ENCODE peak calls at places on chromosomes 13 and 19, in ten cellular contexts. F, P, W, I, O, D, Z, U, L and B are unnamed samples.
A peak's percentile ranks its signal among the peaks of the same experiment; 100 is the strongest.

GRCh38 chr13:100721885-100722512 is 47.4 kb upstream of the TMTC4 start:
- DNase-seq in F (no peak), P (peak; percentile 24), W (peak; percentile 2), I (peak; percentile 37), O (peak; percentile 28), D (peak; percentile 37), Z (no peak), U (no peak), L (peak; percentile 61), B (peak; percentile 53)

GRCh38 chr13:83372786-83373185 is 509.5 kb downstream of the SLITRK1 start:
- DNase-seq in F (no peak), P (no peak), W (no peak), I (no peak), O (no peak), D (no peak), Z (no peak), U (no peak), L (no peak), B (no peak)

GRCh38 chr13:73828811-73829210 is 305.4 kb downstream of the KLF12 start:
- DNase-seq in F (no peak), P (no peak), W (no peak), I (no peak), O (no peak), D (no peak), Z (no peak), U (no peak), L (no peak), B (no peak)

GRCh38 chr19:2478324-2478755 is 2.4 kb downstream of the GADD45B start:
- DNase-seq in F (peak; percentile 83), P (peak; percentile 46), W (no peak), I (no peak), O (peak; percentile 30), D (peak; percentile 57), Z (peak; percentile 89), U (peak; percentile 83), L (peak; percentile 88), B (no peak)

GRCh38 chr13:106311004-106311403 is 224.5 kb downstream of the EFNB2 start:
- DNase-seq in F (no peak), P (no peak), W (no peak), I (no peak), O (no peak), D (no peak), Z (no peak), U (no peak), L (no peak), B (no peak)

GRCh38 chr13:26168276-26168814 is 53.8 kb downstream of the RNF6 start:
- DNase-seq in F (no peak), P (no peak), W (no peak), I (no peak), O (no peak), D (no peak), Z (no peak), U (no peak), L (no peak), B (no peak)

GRCh38 chr19:15437355-15438123 is 12.2 kb downstream of the WIZ start:
- DNase-seq in F (no peak), P (no peak), W (no peak), I (no peak), O (no peak), D (no peak), Z (peak; percentile 64), U (peak; percentile 61), L (no peak), B (no peak)

GRCh38 chr13:97749174-97749573 is 204.3 kb upstream of the IPO5 start:
- DNase-seq in F (no peak), P (no peak), W (no peak), I (peak; percentile 32), O (no peak), D (no peak), Z (no peak), U (no peak), L (no peak), B (peak; percentile 46)

GRCh38 chr19:27861411-27861975 is 1351.5 kb downstream of the UQCRFS1 start:
- DNase-seq in F (no peak), P (no peak), W (no peak), I (no peak), O (no peak), D (no peak), Z (no peak), U (no peak), L (no peak), B (no peak)

GRCh38 chr19:6866646-6867255 is 20.6 kb upstream of the ADGRE1 start:
- DNase-seq in F (no peak), P (no peak), W (no peak), I (no peak), O (no peak), D (no peak), Z (no peak), U (no peak), L (no peak), B (no peak)

GRCh38 chr19:3125900-3126524 is 9.8 kb upstream of the GNA15 start:
- DNase-seq in F (peak; percentile 63), P (peak; percentile 63), W (no peak), I (peak; percentile 60), O (peak; percentile 70), D (peak; percentile 74), Z (no peak), U (no peak), L (peak; percentile 53), B (no peak)

DNA sequence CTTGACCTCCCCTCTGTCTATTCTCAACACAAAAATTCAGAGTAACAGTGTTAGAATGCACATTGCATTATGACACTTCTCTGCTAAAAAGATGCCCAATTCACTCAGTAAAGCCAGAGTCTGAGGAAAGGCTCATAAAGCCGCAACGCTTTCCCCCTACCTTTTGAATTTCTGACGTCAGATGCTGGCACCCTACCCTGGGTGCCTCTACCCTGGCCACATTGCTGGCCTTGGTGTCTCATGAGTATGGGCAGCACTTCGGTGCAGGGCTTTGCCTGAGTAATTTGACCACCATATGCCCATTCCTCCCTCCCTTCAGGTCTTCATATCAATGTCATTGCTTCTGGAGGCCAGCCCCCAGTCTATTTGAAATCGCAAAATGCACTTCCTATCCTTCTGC is 229.3 kb downstream of the MYO16 start:
- DNase-seq in F (no peak), P (no peak), W (no peak), I (no peak), O (no peak), D (no peak), Z (no peak), U (no peak), L (no peak), B (no peak)
- H3K27ac ChIP-seq in F (no peak overlapping the region), P (no peak overlapping the region), W (no peak overlapping the region), I (no peak overlapping the region), O (no peak overlapping the region), D (no peak overlapping the region), Z (no peak overlapping the region), U (no peak overlapping the region), L (no peak overlapping the region), B (no peak overlapping the region)

DNA sequence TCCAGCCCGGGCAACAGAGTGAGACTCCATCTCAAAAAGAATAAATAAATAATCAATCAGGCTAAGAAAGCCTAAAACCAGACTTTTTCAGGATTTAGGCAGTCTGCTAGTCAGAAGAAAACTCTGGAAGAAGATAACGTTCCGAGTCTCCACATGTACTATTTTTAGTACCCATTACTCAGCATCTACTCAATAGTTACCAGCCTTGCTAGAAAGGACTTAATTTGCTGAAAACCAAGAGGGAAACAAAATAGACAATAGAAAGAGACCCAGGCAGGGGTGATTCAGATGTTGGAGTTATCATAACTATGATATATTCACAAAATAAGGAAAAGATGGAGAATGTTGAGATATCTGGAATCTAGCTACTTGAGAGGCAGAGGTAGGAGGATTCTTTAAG is 3.6 kb upstream of the LIN7B start:
- DNase-seq in F (no peak), P (no peak), W (no peak), I (no peak), O (no peak), D (no peak), Z (no peak), U (no peak), L (no peak), B (no peak)
- H3K27ac ChIP-seq in F (no peak overlapping the region), P (no peak overlapping the region), W (peak overlapping the region; percentile 26), I (no peak overlapping the region), O (no peak overlapping the region), D (no peak overlapping the region), Z (no peak overlapping the region), U (no peak overlapping the region), L (no peak overlapping the region), B (peak overlapping the region; percentile 45)

GRCh38 chr19:40263440-40264313 is 21.5 kb downstream of the AKT2 start:
- DNase-seq in F (no peak), P (no peak), W (peak; percentile 45), I (no peak), O (no peak), D (no peak), Z (peak; percentile 39), U (no peak), L (no peak), B (no peak)

GRCh38 chr19:40265055-40265762 is 19.9 kb downstream of the AKT2 start:
- DNase-seq in F (no peak), P (no peak), W (no peak), I (no peak), O (no peak), D (no peak), Z (peak; percentile 57), U (peak; percentile 30), L (no peak), B (no peak)

GRCh38 chr19:40265763-40266099 is 19.4 kb downstream of the AKT2 start:
- DNase-seq in F (no peak), P (no peak), W (no peak), I (no peak), O (no peak), D (no peak), Z (no peak), U (no peak), L (no peak), B (no peak)

GRCh38 chr19:40264314-40265054 is 20.7 kb downstream of the AKT2 start:
- DNase-seq in F (no peak), P (no peak), W (no peak), I (no peak), O (no peak), D (no peak), Z (peak; percentile 47), U (no peak), L (no peak), B (no peak)

GRCh38 chr19:40262422-40262821 is 22.7 kb downstream of the AKT2 start:
- DNase-seq in F (no peak), P (no peak), W (no peak), I (no peak), O (no peak), D (no peak), Z (peak; percentile 19), U (no peak), L (no peak), B (no peak)
- H3K27ac ChIP-seq in F (no peak overlapping the region), P (no peak overlapping the region), W (no peak overlapping the region), I (no peak overlapping the region), O (no peak overlapping the region), D (no peak overlapping the region), Z (no peak overlapping the region), U (no peak overlapping the region), L (no peak overlapping the region), B (no peak overlapping the region)

DNA sequence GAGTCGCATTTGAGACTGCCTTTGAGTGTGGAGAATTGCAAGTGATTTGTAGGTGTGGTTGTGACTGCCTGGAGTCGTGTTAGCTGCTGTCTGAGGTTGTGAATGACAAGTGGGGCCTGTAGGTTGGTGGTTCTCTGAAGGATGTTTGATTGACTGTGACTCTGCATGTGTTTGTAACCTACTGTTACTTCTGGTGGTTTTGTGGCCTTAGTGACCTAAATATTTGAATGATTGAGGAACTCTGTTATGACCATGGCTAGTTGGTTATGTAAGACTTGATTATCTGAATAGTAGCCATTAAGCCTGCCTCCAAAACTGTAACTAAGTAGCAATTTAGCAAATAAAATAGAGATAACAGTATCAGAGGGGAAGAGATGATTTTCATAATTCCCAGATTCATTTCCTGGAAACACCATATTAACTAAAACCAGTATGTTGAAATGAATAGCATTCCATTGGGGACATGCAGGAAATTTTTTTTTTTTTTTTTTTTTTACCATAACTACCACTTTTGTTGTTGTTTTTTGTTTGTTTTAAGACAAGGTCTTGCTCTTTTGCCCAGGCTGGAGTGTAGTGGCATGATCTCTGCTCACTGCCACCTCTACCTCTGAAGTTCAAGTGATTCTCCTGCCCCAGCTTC is 846 bp downstream of the ZNF382 start:
- DNase-seq in F (no peak), P (no peak), W (no peak), I (no peak), O (no peak), D (no peak), Z (no peak), U (no peak), L (no peak), B (no peak)
- H3K27ac ChIP-seq in F (peak overlapping the region; percentile 85), P (peak overlapping the region; percentile 93), W (no peak overlapping the region), I (no peak overlapping the region), O (peak overlapping the region; percentile 89), D (peak overlapping the region; percentile 84), Z (peak overlapping the region; percentile 79), U (peak overlapping the region; percentile 62), L (no peak overlapping the region), B (peak overlapping the region; percentile 61)